ENCODE peak calls at places on chromosomes 7 and 10, in eight cellular contexts. One of them, this sample, is unnamed.

GRCh38 chr10:27995311-27995710 is 3.6 kb downstream of the ODAD2 start:
- DNase-seq in left ventricle myocardium inferior: no peak
- DNase-seq in upper lobe of right lung: no peak
- DNase-seq in RWPE2: no peak
- DNase-seq in astrocyte of the spinal cord: no peak
- DNase-seq in fibroblast of mammary gland: no peak
- DNase-seq in pancreas: no peak
- DNase-seq in cardiac muscle cell: no peak
- DNase-seq in this sample: no peak

GRCh38 chr10:44195120-44196007 is 189.5 kb downstream of the CXCL12 start:
- DNase-seq in upper lobe of right lung: no peak
- DNase-seq in RWPE2: no peak
- DNase-seq in fibroblast of mammary gland: peak; percentile 93
- DNase-seq in pancreas: no peak
- DNase-seq in cardiac muscle cell: peak; percentile 75
- DNase-seq in astrocyte of the spinal cord: peak; percentile 96
- DNase-seq in left ventricle myocardium inferior: peak; percentile 46
- DNase-seq in this sample: peak; percentile 93

GRCh38 chr10:21021843-21022594 is 124.9 kb upstream of the NEBL start:
- DNase-seq in cardiac muscle cell: peak; percentile 47
- DNase-seq in pancreas: no peak
- DNase-seq in upper lobe of right lung: no peak
- DNase-seq in RWPE2: no peak
- DNase-seq in fibroblast of mammary gland: no peak
- DNase-seq in astrocyte of the spinal cord: no peak
- DNase-seq in left ventricle myocardium inferior: no peak
- DNase-seq in this sample: peak; percentile 90

GRCh38 chr10:104232613-104233102 is 494 bp upstream of the CFAP43 start:
- DNase-seq in astrocyte of the spinal cord: no peak
- DNase-seq in fibroblast of mammary gland: no peak
- DNase-seq in RWPE2: no peak
- DNase-seq in cardiac muscle cell: no peak
- DNase-seq in pancreas: peak; percentile 37
- DNase-seq in left ventricle myocardium inferior: no peak
- DNase-seq in upper lobe of right lung: peak; percentile 63
- DNase-seq in this sample: no peak

GRCh38 chr7:1844956-1845390 is 174.9 kb downstream of the ELFN1 start:
- DNase-seq in RWPE2: peak; percentile 51
- DNase-seq in pancreas: peak; percentile 61
- DNase-seq in fibroblast of mammary gland: no peak
- DNase-seq in astrocyte of the spinal cord: no peak
- DNase-seq in cardiac muscle cell: peak; percentile 40
- DNase-seq in upper lobe of right lung: peak; percentile 61
- DNase-seq in left ventricle myocardium inferior: peak; percentile 7
- DNase-seq in this sample: no peak

GRCh38 chr10:16986082-16986405 is 143.6 kb downstream of the CUBN start:
- DNase-seq in left ventricle myocardium inferior: no peak
- DNase-seq in cardiac muscle cell: no peak
- DNase-seq in RWPE2: no peak
- DNase-seq in fibroblast of mammary gland: no peak
- DNase-seq in upper lobe of right lung: no peak
- DNase-seq in pancreas: no peak
- DNase-seq in astrocyte of the spinal cord: no peak
- DNase-seq in this sample: no peak

GRCh38 chr10:132939957-132940790 is 2.2 kb downstream of the CFAP46 start:
- DNase-seq in RWPE2: no peak
- DNase-seq in pancreas: peak; percentile 58
- DNase-seq in left ventricle myocardium inferior: no peak
- DNase-seq in fibroblast of mammary gland: peak; percentile 41
- DNase-seq in cardiac muscle cell: peak; percentile 65
- DNase-seq in upper lobe of right lung: peak; percentile 78
- DNase-seq in astrocyte of the spinal cord: peak; percentile 28
- DNase-seq in this sample: peak; percentile 69

GRCh38 chr7:100215895-100216294 is 3.9 kb upstream of the PVRIG start:
- DNase-seq in RWPE2: no peak
- DNase-seq in pancreas: no peak
- DNase-seq in upper lobe of right lung: peak; percentile 20
- DNase-seq in fibroblast of mammary gland: peak; percentile 33
- DNase-seq in cardiac muscle cell: no peak
- DNase-seq in left ventricle myocardium inferior: peak; percentile 50
- DNase-seq in astrocyte of the spinal cord: peak; percentile 15
- DNase-seq in this sample: peak; percentile 47

GRCh38 chr7:80719261-80719660 is 80.8 kb downstream of the CD36 start:
- DNase-seq in upper lobe of right lung: no peak
- DNase-seq in cardiac muscle cell: no peak
- DNase-seq in astrocyte of the spinal cord: peak; percentile 62
- DNase-seq in left ventricle myocardium inferior: no peak
- DNase-seq in RWPE2: no peak
- DNase-seq in fibroblast of mammary gland: peak; percentile 71
- DNase-seq in pancreas: no peak
- DNase-seq in this sample: no peak

DNA sequence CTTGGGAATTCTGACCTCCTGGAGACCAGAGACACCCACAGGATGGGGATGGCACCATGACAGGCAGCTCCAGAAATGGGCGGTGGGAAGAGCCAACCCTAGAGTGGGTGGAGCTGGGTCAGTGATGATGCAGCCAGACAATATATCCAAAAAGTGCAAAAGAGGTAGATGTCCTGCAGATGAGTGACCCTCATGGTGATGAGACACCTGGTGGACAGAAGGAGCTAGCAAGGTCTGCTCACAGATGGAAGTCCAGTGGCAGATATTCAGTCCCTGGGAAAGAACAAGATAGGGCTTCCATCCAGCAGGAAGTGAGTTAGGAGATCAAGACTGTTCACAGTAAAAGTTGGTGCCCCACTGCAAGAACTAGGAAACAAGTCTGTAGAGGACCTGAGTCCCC is 19.2 kb upstream of the GRB10 start:
- DNase-seq in fibroblast of mammary gland: no peak
- DNase-seq in cardiac muscle cell: no peak
- DNase-seq in upper lobe of right lung: no peak
- DNase-seq in pancreas: no peak
- DNase-seq in left ventricle myocardium inferior: no peak
- DNase-seq in astrocyte of the spinal cord: no peak
- DNase-seq in RWPE2: no peak
- DNase-seq in this sample: no peak
- TF ChIP-seq CTCF in fibroblast of mammary gland: peak; percentile 5
- TF ChIP-seq CTCF in cardiac muscle cell: no peak
- TF ChIP-seq CTCF in upper lobe of right lung: no peak
- TF ChIP-seq CTCF in pancreas: no peak
- TF ChIP-seq CTCF in left ventricle myocardium inferior: no peak
- TF ChIP-seq CTCF in astrocyte of the spinal cord: no peak
- TF ChIP-seq CTCF in RWPE2: peak; percentile 15
- TF ChIP-seq CTCF in this sample: no peak

DNA sequence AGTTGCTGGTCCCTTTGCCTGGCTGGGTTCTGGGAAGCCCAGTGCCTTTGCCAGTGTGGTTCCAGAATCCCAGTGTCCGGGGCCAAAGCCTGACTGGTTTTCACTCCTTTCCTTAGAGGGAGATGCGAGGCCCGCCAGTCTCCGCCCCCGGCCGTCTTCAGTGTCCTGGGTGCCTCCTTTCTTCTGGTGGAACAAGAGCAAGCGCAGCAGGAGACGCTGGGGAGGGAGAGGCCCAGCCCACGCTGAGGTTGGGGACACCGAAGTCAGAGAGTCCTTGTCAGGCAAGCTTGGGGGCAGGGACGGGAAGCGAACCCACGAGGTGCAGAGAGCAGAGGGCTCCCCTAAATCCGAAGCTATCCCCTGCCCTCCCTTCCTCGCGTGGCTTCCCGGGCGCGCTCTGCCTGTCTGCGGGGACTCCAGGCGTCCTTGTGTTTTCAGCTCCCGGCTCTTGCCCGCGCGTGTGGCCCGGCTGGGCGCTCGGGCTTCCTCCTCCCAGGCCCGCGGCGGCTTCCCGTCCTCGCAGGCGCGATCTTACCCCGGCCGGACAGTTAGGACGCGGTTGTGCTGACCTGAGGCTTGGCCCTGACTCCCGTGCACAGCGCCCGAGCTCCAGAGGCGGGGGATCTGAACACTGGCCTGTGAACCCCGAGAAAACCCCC is 60.6 kb upstream of the UBE3C start:
- DNase-seq in astrocyte of the spinal cord: no peak
- DNase-seq in left ventricle myocardium inferior: no peak
- DNase-seq in upper lobe of right lung: no peak
- DNase-seq in fibroblast of mammary gland: no peak
- DNase-seq in cardiac muscle cell: peak; percentile 22
- DNase-seq in pancreas: no peak
- DNase-seq in RWPE2: no peak
- DNase-seq in this sample: peak; percentile 3
- H3K4me3 ChIP-seq in astrocyte of the spinal cord: no peak overlapping the region
- H3K4me3 ChIP-seq in left ventricle myocardium inferior: peak overlapping the region; percentile 32
- H3K4me3 ChIP-seq in upper lobe of right lung: no peak overlapping the region
- H3K4me3 ChIP-seq in fibroblast of mammary gland: no peak overlapping the region
- H3K4me3 ChIP-seq in cardiac muscle cell: no peak overlapping the region
- H3K4me3 ChIP-seq in pancreas: no peak overlapping the region
- H3K4me3 ChIP-seq in RWPE2: no peak overlapping the region
- H3K4me3 ChIP-seq in this sample: peak overlapping the region; percentile 11

GRCh38 chr7:52838981-52839411 is 196.4 kb upstream of the POM121L12 start:
- DNase-seq in RWPE2: no peak
- DNase-seq in upper lobe of right lung: no peak
- DNase-seq in left ventricle myocardium inferior: no peak
- DNase-seq in pancreas: no peak
- DNase-seq in cardiac muscle cell: no peak
- DNase-seq in astrocyte of the spinal cord: peak; percentile 73
- DNase-seq in fibroblast of mammary gland: no peak
- DNase-seq in this sample: no peak
- TF ChIP-seq CTCF in RWPE2: no peak
- TF ChIP-seq CTCF in upper lobe of right lung: no peak
- TF ChIP-seq CTCF in left ventricle myocardium inferior: no peak
- TF ChIP-seq CTCF in pancreas: no peak
- TF ChIP-seq CTCF in cardiac muscle cell: no peak
- TF ChIP-seq CTCF in astrocyte of the spinal cord: no peak
- TF ChIP-seq CTCF in fibroblast of mammary gland: no peak
- TF ChIP-seq CTCF in this sample: no peak

GRCh38 chr10:24035761-24036160 is 173.2 kb upstream of the KIAA1217 start:
- DNase-seq in fibroblast of mammary gland: no peak
- DNase-seq in astrocyte of the spinal cord: no peak
- DNase-seq in RWPE2: no peak
- DNase-seq in cardiac muscle cell: no peak
- DNase-seq in pancreas: no peak
- DNase-seq in left ventricle myocardium inferior: no peak
- DNase-seq in upper lobe of right lung: no peak
- DNase-seq in this sample: no peak
- H3K4me3 ChIP-seq in fibroblast of mammary gland: no peak overlapping the region
- H3K4me3 ChIP-seq in astrocyte of the spinal cord: no peak overlapping the region
- H3K4me3 ChIP-seq in RWPE2: no peak overlapping the region
- H3K4me3 ChIP-seq in cardiac muscle cell: no peak overlapping the region
- H3K4me3 ChIP-seq in pancreas: no peak overlapping the region
- H3K4me3 ChIP-seq in left ventricle myocardium inferior: no peak overlapping the region
- H3K4me3 ChIP-seq in upper lobe of right lung: no peak overlapping the region
- H3K4me3 ChIP-seq in this sample: no peak overlapping the region

GRCh38 chr7:142535123-142535779 is 214.0 kb upstream of the PRSS1 start:
- DNase-seq in fibroblast of mammary gland: peak; percentile 92
- DNase-seq in left ventricle myocardium inferior: peak; percentile 19
- DNase-seq in RWPE2: no peak
- DNase-seq in pancreas: no peak
- DNase-seq in cardiac muscle cell: peak; percentile 84
- DNase-seq in upper lobe of right lung: no peak
- DNase-seq in astrocyte of the spinal cord: peak; percentile 88
- DNase-seq in this sample: peak; percentile 90
- TF ChIP-seq CTCF in fibroblast of mammary gland: peak; percentile 98
- TF ChIP-seq CTCF in left ventricle myocardium inferior: peak; percentile 55
- TF ChIP-seq CTCF in RWPE2: peak; percentile 95
- TF ChIP-seq CTCF in pancreas: peak; percentile 60
- TF ChIP-seq CTCF in cardiac muscle cell: peak; percentile 91
- TF ChIP-seq CTCF in upper lobe of right lung: peak; percentile 58
- TF ChIP-seq CTCF in astrocyte of the spinal cord: peak; percentile 93
- TF ChIP-seq CTCF in this sample: peak; percentile 87

DNA sequence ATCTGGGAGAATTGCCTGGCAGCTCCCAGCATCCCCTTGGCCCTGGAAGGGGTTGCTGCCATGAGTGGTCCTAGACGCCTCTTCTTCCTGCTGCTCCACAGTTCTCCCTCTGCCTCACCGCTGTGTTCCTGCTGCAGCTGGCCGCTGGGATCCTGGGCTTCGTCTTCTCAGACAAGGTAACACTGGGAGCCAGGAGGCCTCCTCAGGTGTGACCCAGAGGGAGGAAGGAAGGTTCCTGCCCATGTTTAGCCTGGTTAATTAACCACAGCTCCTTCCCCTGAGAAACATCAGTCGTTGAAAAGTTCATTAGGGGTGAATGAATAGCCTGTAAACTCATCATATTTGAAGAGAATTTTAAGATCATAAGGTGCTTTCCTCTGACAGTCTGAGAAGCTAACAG is 18.2 kb downstream of the TSPAN33 start:
- DNase-seq in astrocyte of the spinal cord: no peak
- DNase-seq in cardiac muscle cell: no peak
- DNase-seq in fibroblast of mammary gland: no peak
- DNase-seq in left ventricle myocardium inferior: no peak
- DNase-seq in pancreas: no peak
- DNase-seq in RWPE2: no peak
- DNase-seq in upper lobe of right lung: no peak
- DNase-seq in this sample: no peak
- H3K4me3 ChIP-seq in astrocyte of the spinal cord: no peak overlapping the region
- H3K4me3 ChIP-seq in cardiac muscle cell: no peak overlapping the region
- H3K4me3 ChIP-seq in fibroblast of mammary gland: no peak overlapping the region
- H3K4me3 ChIP-seq in left ventricle myocardium inferior: no peak overlapping the region
- H3K4me3 ChIP-seq in pancreas: no peak overlapping the region
- H3K4me3 ChIP-seq in RWPE2: no peak overlapping the region
- H3K4me3 ChIP-seq in upper lobe of right lung: no peak overlapping the region
- H3K4me3 ChIP-seq in this sample: no peak overlapping the region

GRCh38 chr7:144130730-144131129 is 7.8 kb downstream of the OR2A14 start:
- DNase-seq in astrocyte of the spinal cord: no peak
- DNase-seq in upper lobe of right lung: no peak
- DNase-seq in pancreas: no peak
- DNase-seq in cardiac muscle cell: no peak
- DNase-seq in fibroblast of mammary gland: no peak
- DNase-seq in left ventricle myocardium inferior: no peak
- DNase-seq in RWPE2: no peak
- DNase-seq in this sample: no peak
- TF ChIP-seq CTCF in astrocyte of the spinal cord: no peak
- TF ChIP-seq CTCF in upper lobe of right lung: no peak
- TF ChIP-seq CTCF in pancreas: no peak
- TF ChIP-seq CTCF in cardiac muscle cell: no peak
- TF ChIP-seq CTCF in fibroblast of mammary gland: no peak
- TF ChIP-seq CTCF in left ventricle myocardium inferior: no peak
- TF ChIP-seq CTCF in RWPE2: no peak
- TF ChIP-seq CTCF in this sample: no peak

GRCh38 chr7:711093-711966 is 15.2 kb upstream of the DNAAF5 start:
- DNase-seq in cardiac muscle cell: no peak
- DNase-seq in fibroblast of mammary gland: no peak
- DNase-seq in pancreas: peak; percentile 65
- DNase-seq in astrocyte of the spinal cord: no peak
- DNase-seq in left ventricle myocardium inferior: no peak
- DNase-seq in upper lobe of right lung: no peak
- DNase-seq in RWPE2: no peak
- DNase-seq in this sample: peak; percentile 18
- H3K4me3 ChIP-seq in cardiac muscle cell: peak overlapping the region; percentile 84
- H3K4me3 ChIP-seq in fibroblast of mammary gland: peak overlapping the region; percentile 21
- H3K4me3 ChIP-seq in pancreas: no peak overlapping the region
- H3K4me3 ChIP-seq in astrocyte of the spinal cord: peak overlapping the region; percentile 36
- H3K4me3 ChIP-seq in left ventricle myocardium inferior: peak overlapping the region; percentile 73
- H3K4me3 ChIP-seq in upper lobe of right lung: peak overlapping the region; percentile 50
- H3K4me3 ChIP-seq in RWPE2: no peak overlapping the region
- H3K4me3 ChIP-seq in this sample: peak overlapping the region; percentile 51